ENCODE peak calls at places on chromosomes 16 and 17, in four cellular contexts. D, R, O and W are unnamed samples.

GRCh38 chr16:89564476-89565255 is 4.2 kb downstream of the RPL13 start:
- DNase-seq in D (no peak), R (no peak), O (no peak), W (no peak)

GRCh38 chr17:17058304-17058703 is 16.0 kb downstream of the MPRIP start:
- DNase-seq in D (no peak), R (no peak), O (no peak), W (no peak)

GRCh38 chr16:53960954-53961616 is 257.1 kb downstream of the FTO start:
- DNase-seq in D (no peak), R (no peak), O (no peak), W (no peak)

GRCh38 chr17:73025041-73025440 is 67.4 kb downstream of the SLC39A11 start:
- DNase-seq in D (no peak), R (no peak), O (no peak), W (no peak)

GRCh38 chr16:7086842-7087616 is 245.6 kb upstream of the RBFOX1 start:
- DNase-seq in D (no peak), R (no peak), O (no peak), W (no peak)

GRCh38 chr17:34598161-34598776 is 18.9 kb downstream of the TMEM132E start:
- DNase-seq in D (no peak), R (no peak), O (peak; percentile 9), W (no peak)

GRCh38 chr17:36534117-36534880 is at the start of gene MYO19:
- DNase-seq in D (no peak), R (peak; percentile 56), O (peak; percentile 39), W (peak; percentile 49)

GRCh38 chr17:49022391-49022941 is 25.3 kb downstream of the IGF2BP1 start:
- DNase-seq in D (no peak), R (no peak), O (no peak), W (no peak)

GRCh38 chr16:50696575-50697420 is 3.4 kb downstream of the NOD2 start:
- DNase-seq in D (no peak), R (peak; percentile 90), O (no peak), W (peak; percentile 50)

GRCh38 chr17:64341181-64341580 is 49.5 kb downstream of the PECAM1 start:
- DNase-seq in D (no peak), R (no peak), O (no peak), W (no peak)

GRCh38 chr16:47578573-47578972 is 117.4 kb downstream of the PHKB start:
- DNase-seq in D (no peak), R (no peak), O (peak; percentile 84), W (no peak)

GRCh38 chr17:12512712-12513355 is 152.9 kb upstream of the MYOCD start:
- DNase-seq in D (no peak), R (no peak), O (no peak), W (no peak)

GRCh38 chr17:59330314-59330942 is 1.0 kb upstream of the YPEL2 start:
- DNase-seq in D (peak; percentile 32), R (peak; percentile 84), O (no peak), W (no peak)

GRCh38 chr17:3575506-3575905 is 17.9 kb upstream of the TRPV3 start:
- DNase-seq in D (no peak), R (no peak), O (no peak), W (no peak)

GRCh38 chr17:60827920-60828319 is 150.3 kb downstream of the BCAS3 start:
- DNase-seq in D (no peak), R (no peak), O (no peak), W (no peak)

GRCh38 chr16:30786115-30786935 is 680 bp downstream of the ZNF629 start:
- DNase-seq in D (no peak), R (no peak), O (peak; percentile 32), W (no peak)

GRCh38 chr16:55968221-55968620 is 93.0 kb upstream of the CES5A start:
- DNase-seq in D (no peak), R (no peak), O (no peak), W (no peak)

GRCh38 chr16:75591001-75591852 is 25.0 kb downstream of the GABARAPL2 start:
- DNase-seq in D (no peak), R (peak; percentile 28), O (no peak), W (no peak)

GRCh38 chr17:83183150-83183820 is 103.9 kb downstream of the METRNL start:
- DNase-seq in D (no peak), R (peak; percentile 10), O (no peak), W (no peak)

GRCh38 chr16:73433493-73434307 is 385.8 kb upstream of the ZFHX3 start:
- DNase-seq in D (no peak), R (no peak), O (no peak), W (no peak)

GRCh38 chr17:27242951-27243350 is 51.0 kb upstream of the WSB1 start:
- DNase-seq in D (no peak), R (no peak), O (no peak), W (no peak)

GRCh38 chr16:28951410-28951943 is 740 bp downstream of the NFATC2IP start:
- DNase-seq in D (no peak), R (no peak), O (no peak), W (no peak)

GRCh38 chr16:369866-370436 is 387 bp downstream of the MRPL28 start:
- DNase-seq in D (no peak), R (no peak), O (no peak), W (no peak)

GRCh38 chr16:668519-669171 is 713 bp downstream of the RHOT2 start:
- DNase-seq in D (no peak), R (no peak), O (no peak), W (no peak)

GRCh38 chr16:27430512-27430911 is 28.5 kb downstream of the IL21R start:
- DNase-seq in D (no peak), R (no peak), O (no peak), W (no peak)

GRCh38 chr17:44636562-44636961 is 19.7 kb upstream of the MEIOC start:
- DNase-seq in D (no peak), R (no peak), O (peak; percentile 6), W (no peak)

GRCh38 chr17:79362086-79362995 is 248.5 kb downstream of the RBFOX3 start:
- DNase-seq in D (no peak), R (no peak), O (no peak), W (no peak)

GRCh38 chr16:13414154-13414553 is 505.8 kb upstream of the ERCC4 start:
- DNase-seq in D (no peak), R (no peak), O (no peak), W (no peak)

GRCh38 chr16:4175849-4176248 is 59.6 kb upstream of the ADCY9 start:
- DNase-seq in D (no peak), R (no peak), O (no peak), W (no peak)